ENCODE peak calls at places on chromosomes 11 and 22, in ten cellular contexts. One of them, this sample, is unnamed.

GRCh38 chr11:62902932-62903331 is 18.2 kb downstream of the CHRM1 start:
- DNase-seq in transverse colon: no peak
- DNase-seq in stomach: no peak
- DNase-seq in suprapubic skin: no peak
- DNase-seq in A549: no peak
- DNase-seq in ovary: no peak
- DNase-seq in K562: no peak
- DNase-seq in esophagus muscularis mucosa: no peak
- DNase-seq in sigmoid colon: no peak
- DNase-seq in HepG2: no peak
- DNase-seq in this sample: no peak

GRCh38 chr11:124219126-124219525 is 21.8 kb upstream of the OR8G1 start:
- DNase-seq in transverse colon: no peak
- DNase-seq in stomach: no peak
- DNase-seq in suprapubic skin: no peak
- DNase-seq in A549: no peak
- DNase-seq in ovary: no peak
- DNase-seq in K562: no peak
- DNase-seq in esophagus muscularis mucosa: no peak
- DNase-seq in sigmoid colon: no peak
- DNase-seq in HepG2: no peak
- DNase-seq in this sample: no peak

GRCh38 chr11:120710354-120711187 is 199.0 kb downstream of the GRIK4 start:
- DNase-seq in transverse colon: peak; percentile 58
- DNase-seq in stomach: no peak
- DNase-seq in suprapubic skin: peak; percentile 81
- DNase-seq in A549: peak; percentile 4
- DNase-seq in ovary: peak; percentile 90
- DNase-seq in K562: no peak
- DNase-seq in esophagus muscularis mucosa: no peak
- DNase-seq in sigmoid colon: peak; percentile 87
- DNase-seq in HepG2: peak; percentile 89
- DNase-seq in this sample: peak; percentile 71

GRCh38 chr11:73521621-73522020 is 76.3 kb downstream of the FAM168A start:
- DNase-seq in transverse colon: no peak
- DNase-seq in stomach: no peak
- DNase-seq in suprapubic skin: no peak
- DNase-seq in A549: no peak
- DNase-seq in ovary: no peak
- DNase-seq in K562: no peak
- DNase-seq in esophagus muscularis mucosa: no peak
- DNase-seq in sigmoid colon: no peak
- DNase-seq in HepG2: peak; percentile 43
- DNase-seq in this sample: no peak

GRCh38 chr22:24845036-24845918 is 39.3 kb downstream of the SGSM1 start:
- DNase-seq in transverse colon: no peak
- DNase-seq in stomach: no peak
- DNase-seq in suprapubic skin: no peak
- DNase-seq in A549: no peak
- DNase-seq in ovary: peak; percentile 42
- DNase-seq in K562: no peak
- DNase-seq in esophagus muscularis mucosa: no peak
- DNase-seq in sigmoid colon: peak; percentile 67
- DNase-seq in HepG2: no peak
- DNase-seq in this sample: no peak

GRCh38 chr11:110373061-110373702 is 56.6 kb upstream of the FDX1 start:
- DNase-seq in transverse colon: no peak
- DNase-seq in stomach: no peak
- DNase-seq in suprapubic skin: no peak
- DNase-seq in A549: no peak
- DNase-seq in ovary: no peak
- DNase-seq in K562: no peak
- DNase-seq in esophagus muscularis mucosa: no peak
- DNase-seq in sigmoid colon: no peak
- DNase-seq in HepG2: no peak
- DNase-seq in this sample: no peak

GRCh38 chr22:36430863-36431262 is 43.1 kb upstream of the MYH9 start:
- DNase-seq in transverse colon: no peak
- DNase-seq in stomach: no peak
- DNase-seq in suprapubic skin: no peak
- DNase-seq in A549: no peak
- DNase-seq in ovary: no peak
- DNase-seq in K562: peak; percentile 31
- DNase-seq in esophagus muscularis mucosa: no peak
- DNase-seq in sigmoid colon: no peak
- DNase-seq in HepG2: peak; percentile 52
- DNase-seq in this sample: no peak

GRCh38 chr11:13324709-13325108 is 47.1 kb downstream of the BMAL1 start:
- DNase-seq in transverse colon: no peak
- DNase-seq in stomach: no peak
- DNase-seq in suprapubic skin: no peak
- DNase-seq in A549: no peak
- DNase-seq in ovary: no peak
- DNase-seq in K562: no peak
- DNase-seq in esophagus muscularis mucosa: no peak
- DNase-seq in sigmoid colon: no peak
- DNase-seq in HepG2: no peak
- DNase-seq in this sample: no peak

GRCh38 chr11:74418509-74418895 is 20.3 kb upstream of the PGM2L1 start:
- DNase-seq in transverse colon: no peak
- DNase-seq in stomach: no peak
- DNase-seq in suprapubic skin: no peak
- DNase-seq in A549: peak; percentile 64
- DNase-seq in ovary: no peak
- DNase-seq in K562: no peak
- DNase-seq in esophagus muscularis mucosa: no peak
- DNase-seq in sigmoid colon: no peak
- DNase-seq in HepG2: peak; percentile 6
- DNase-seq in this sample: no peak

GRCh38 chr11:65899356-65900124 is 648 bp downstream of the FOSL1 start:
- DNase-seq in transverse colon: peak; percentile 67
- DNase-seq in stomach: peak; percentile 67
- DNase-seq in suprapubic skin: peak; percentile 86
- DNase-seq in A549: peak; percentile 75
- DNase-seq in ovary: peak; percentile 60
- DNase-seq in K562: peak; percentile 83
- DNase-seq in esophagus muscularis mucosa: no peak
- DNase-seq in sigmoid colon: peak; percentile 82
- DNase-seq in HepG2: peak; percentile 58
- DNase-seq in this sample: no peak

GRCh38 chr11:45161252-45162063 is 15.0 kb downstream of the PRDM11 start:
- DNase-seq in transverse colon: no peak
- DNase-seq in stomach: peak; percentile 41
- DNase-seq in suprapubic skin: no peak
- DNase-seq in A549: no peak
- DNase-seq in ovary: peak; percentile 57
- DNase-seq in K562: no peak
- DNase-seq in esophagus muscularis mucosa: no peak
- DNase-seq in sigmoid colon: peak; percentile 69
- DNase-seq in HepG2: no peak
- DNase-seq in this sample: no peak

GRCh38 chr11:74179234-74180126 is 8.4 kb downstream of the PPME1 start:
- DNase-seq in transverse colon: no peak
- DNase-seq in stomach: no peak
- DNase-seq in suprapubic skin: no peak
- DNase-seq in A549: no peak
- DNase-seq in ovary: no peak
- DNase-seq in K562: no peak
- DNase-seq in esophagus muscularis mucosa: no peak
- DNase-seq in sigmoid colon: no peak
- DNase-seq in HepG2: no peak
- DNase-seq in this sample: no peak

GRCh38 chr11:114709960-114710359 is 31.6 kb downstream of the NXPE2 start:
- DNase-seq in transverse colon: no peak
- DNase-seq in stomach: no peak
- DNase-seq in suprapubic skin: no peak
- DNase-seq in A549: no peak
- DNase-seq in ovary: no peak
- DNase-seq in K562: no peak
- DNase-seq in esophagus muscularis mucosa: no peak
- DNase-seq in sigmoid colon: no peak
- DNase-seq in HepG2: no peak
- DNase-seq in this sample: no peak

GRCh38 chr11:34251640-34251980 is 106.2 kb downstream of the ABTB2 start:
- DNase-seq in transverse colon: no peak
- DNase-seq in stomach: no peak
- DNase-seq in suprapubic skin: no peak
- DNase-seq in A549: no peak
- DNase-seq in ovary: no peak
- DNase-seq in K562: no peak
- DNase-seq in esophagus muscularis mucosa: no peak
- DNase-seq in sigmoid colon: no peak
- DNase-seq in HepG2: no peak
- DNase-seq in this sample: no peak

GRCh38 chr11:6320411-6321207 is at the start of gene CAVIN3:
- DNase-seq in transverse colon: peak; percentile 59
- DNase-seq in stomach: peak; percentile 70
- DNase-seq in suprapubic skin: peak; percentile 92
- DNase-seq in A549: peak; percentile 23
- DNase-seq in ovary: peak; percentile 91
- DNase-seq in K562: no peak
- DNase-seq in esophagus muscularis mucosa: peak; percentile 95
- DNase-seq in sigmoid colon: peak; percentile 94
- DNase-seq in HepG2: no peak
- DNase-seq in this sample: peak; percentile 84

GRCh38 chr22:44459041-44459440 is 39.0 kb downstream of the RTL6 start:
- DNase-seq in transverse colon: no peak
- DNase-seq in stomach: peak; percentile 17
- DNase-seq in suprapubic skin: no peak
- DNase-seq in A549: no peak
- DNase-seq in ovary: no peak
- DNase-seq in K562: no peak
- DNase-seq in esophagus muscularis mucosa: no peak
- DNase-seq in sigmoid colon: no peak
- DNase-seq in HepG2: no peak
- DNase-seq in this sample: no peak
- TF ChIP-seq EP300 in transverse colon: no peak
- TF ChIP-seq EP300 in stomach: no peak
- TF ChIP-seq EP300 in suprapubic skin: no peak
- TF ChIP-seq EP300 in A549: no peak
- TF ChIP-seq EP300 in ovary: no peak
- TF ChIP-seq EP300 in K562: no peak
- TF ChIP-seq EP300 in esophagus muscularis mucosa: no peak
- TF ChIP-seq EP300 in sigmoid colon: no peak
- TF ChIP-seq EP300 in HepG2: no peak
- TF ChIP-seq EP300 in this sample: no peak

GRCh38 chr11:116073854-116074837 is 569.9 kb upstream of the CADM1 start:
- DNase-seq in transverse colon: no peak
- DNase-seq in stomach: no peak
- DNase-seq in suprapubic skin: no peak
- DNase-seq in A549: no peak
- DNase-seq in ovary: no peak
- DNase-seq in K562: no peak
- DNase-seq in esophagus muscularis mucosa: no peak
- DNase-seq in sigmoid colon: no peak
- DNase-seq in HepG2: no peak
- DNase-seq in this sample: no peak

GRCh38 chr11:116072133-116072532 is 567.9 kb upstream of the CADM1 start:
- DNase-seq in transverse colon: no peak
- DNase-seq in stomach: no peak
- DNase-seq in suprapubic skin: no peak
- DNase-seq in A549: no peak
- DNase-seq in ovary: no peak
- DNase-seq in K562: no peak
- DNase-seq in esophagus muscularis mucosa: no peak
- DNase-seq in sigmoid colon: no peak
- DNase-seq in HepG2: no peak
- DNase-seq in this sample: no peak

GRCh38 chr11:116071241-116071640 is 567.0 kb upstream of the CADM1 start:
- DNase-seq in transverse colon: no peak
- DNase-seq in stomach: no peak
- DNase-seq in suprapubic skin: no peak
- DNase-seq in A549: no peak
- DNase-seq in ovary: no peak
- DNase-seq in K562: no peak
- DNase-seq in esophagus muscularis mucosa: no peak
- DNase-seq in sigmoid colon: no peak
- DNase-seq in HepG2: no peak
- DNase-seq in this sample: no peak

GRCh38 chr11:116070555-116070954 is 566.3 kb upstream of the CADM1 start:
- DNase-seq in transverse colon: no peak
- DNase-seq in stomach: no peak
- DNase-seq in suprapubic skin: no peak
- DNase-seq in A549: no peak
- DNase-seq in ovary: no peak
- DNase-seq in K562: no peak
- DNase-seq in esophagus muscularis mucosa: no peak
- DNase-seq in sigmoid colon: no peak
- DNase-seq in HepG2: no peak
- DNase-seq in this sample: no peak

DNA sequence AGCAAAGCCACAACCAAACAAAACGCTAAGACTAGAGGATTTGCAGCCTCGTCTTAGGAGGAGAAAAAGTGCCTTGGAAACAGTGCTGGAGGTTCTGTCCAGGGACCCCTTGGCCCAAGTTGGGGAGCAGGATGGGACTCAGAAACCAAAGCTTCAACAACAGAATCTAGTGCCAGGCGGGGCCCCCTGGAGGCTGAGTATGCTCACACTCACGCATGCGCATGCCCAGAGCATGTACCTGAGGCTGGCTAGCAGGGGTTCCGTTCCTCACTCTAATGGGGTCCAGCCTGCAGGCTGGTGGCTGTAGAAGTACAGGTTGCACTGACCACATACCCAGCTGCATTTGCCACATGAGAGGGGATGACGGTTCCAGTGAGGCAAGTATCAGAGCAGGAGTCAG is 568.6 kb upstream of the CADM1 start:
- DNase-seq in transverse colon: no peak
- DNase-seq in stomach: no peak
- DNase-seq in suprapubic skin: no peak
- DNase-seq in A549: no peak
- DNase-seq in ovary: no peak
- DNase-seq in K562: peak; percentile 26
- DNase-seq in esophagus muscularis mucosa: no peak
- DNase-seq in sigmoid colon: no peak
- DNase-seq in HepG2: no peak
- DNase-seq in this sample: no peak
- TF ChIP-seq CTCF in transverse colon: no peak
- TF ChIP-seq CTCF in stomach: no peak
- TF ChIP-seq CTCF in suprapubic skin: no peak
- TF ChIP-seq CTCF in A549: no peak
- TF ChIP-seq CTCF in ovary: no peak
- TF ChIP-seq CTCF in K562: no peak
- TF ChIP-seq CTCF in esophagus muscularis mucosa: no peak
- TF ChIP-seq CTCF in sigmoid colon: no peak
- TF ChIP-seq CTCF in HepG2: peak; percentile 27
- TF ChIP-seq CTCF in this sample: no peak

GRCh38 chr22:17072877-17073276 is 11.9 kb upstream of the IL17RA start:
- DNase-seq in transverse colon: no peak
- DNase-seq in stomach: no peak
- DNase-seq in suprapubic skin: no peak
- DNase-seq in A549: no peak
- DNase-seq in ovary: no peak
- DNase-seq in K562: no peak
- DNase-seq in esophagus muscularis mucosa: no peak
- DNase-seq in sigmoid colon: no peak
- DNase-seq in HepG2: no peak
- DNase-seq in this sample: no peak
- TF ChIP-seq POLR2A in transverse colon: no peak
- TF ChIP-seq POLR2A in stomach: no peak
- TF ChIP-seq POLR2A in suprapubic skin: no peak
- TF ChIP-seq POLR2A in A549: no peak
- TF ChIP-seq POLR2A in ovary: no peak
- TF ChIP-seq POLR2A in K562: no peak
- TF ChIP-seq POLR2A in esophagus muscularis mucosa: no peak
- TF ChIP-seq POLR2A in sigmoid colon: no peak
- TF ChIP-seq POLR2A in HepG2: no peak
- TF ChIP-seq POLR2A in this sample: no peak

GRCh38 chr11:20360650-20361049 is 2.9 kb upstream of the HTATIP2 start:
- DNase-seq in transverse colon: peak; percentile 24
- DNase-seq in stomach: peak; percentile 38
- DNase-seq in suprapubic skin: no peak
- DNase-seq in A549: no peak
- DNase-seq in ovary: no peak
- DNase-seq in K562: no peak
- DNase-seq in esophagus muscularis mucosa: no peak
- DNase-seq in sigmoid colon: no peak
- DNase-seq in HepG2: peak; percentile 53
- DNase-seq in this sample: no peak
- TF ChIP-seq EP300 in transverse colon: no peak
- TF ChIP-seq EP300 in stomach: no peak
- TF ChIP-seq EP300 in suprapubic skin: no peak
- TF ChIP-seq EP300 in A549: no peak
- TF ChIP-seq EP300 in ovary: no peak
- TF ChIP-seq EP300 in K562: no peak
- TF ChIP-seq EP300 in esophagus muscularis mucosa: no peak
- TF ChIP-seq EP300 in sigmoid colon: no peak
- TF ChIP-seq EP300 in HepG2: no peak
- TF ChIP-seq EP300 in this sample: no peak

This sample was measured in tibial nerve.